ENCODE peak calls at places on chromosomes 5 and 9, in four cellular contexts. R, B, M and L are unnamed samples.
A peak's percentile ranks its signal among the peaks of the same experiment; 100 is the strongest.

GRCh38 chr9:77277719-77278118 is 100.4 kb downstream of the VPS13A start:
- DNase-seq in R (no peak), B (no peak), M (no peak), L (no peak)

GRCh38 chr9:90102292-90102901 is 497.6 kb downstream of the GADD45G start:
- DNase-seq in R (peak; percentile 90), B (peak; percentile 71), M (peak; percentile 80), L (peak; percentile 62)

GRCh38 chr5:44390332-44390731 is 1.1 kb upstream of the FGF10 start:
- DNase-seq in R (no peak), B (no peak), M (no peak), L (no peak)

GRCh38 chr5:83572271-83572670 is 100.7 kb downstream of the VCAN start:
- DNase-seq in R (no peak), B (no peak), M (no peak), L (no peak)

GRCh38 chr9:137411670-137412380 is 11.1 kb downstream of the EXD3 start:
- DNase-seq in R (peak; percentile 85), B (peak; percentile 93), M (peak; percentile 89), L (no peak)

GRCh38 chr5:57280811-57281301 is 107.0 kb downstream of the GPBP1 start:
- DNase-seq in R (no peak), B (no peak), M (no peak), L (no peak)

GRCh38 chr5:1537166-1538154 is 13.7 kb upstream of the LPCAT1 start:
- DNase-seq in R (no peak), B (no peak), M (no peak), L (no peak)

GRCh38 chr5:1542755-1543154 is 19.0 kb upstream of the LPCAT1 start:
- DNase-seq in R (peak; percentile 60), B (peak; percentile 83), M (peak; percentile 98), L (no peak)

GRCh38 chr5:176702952-176703641 is 55.8 kb downstream of the TSPAN17 start:
- DNase-seq in R (no peak), B (no peak), M (no peak), L (no peak)

GRCh38 chr5:117262607-117263131 is 688.0 kb upstream of the SEMA6A start:
- DNase-seq in R (no peak), B (no peak), M (no peak), L (no peak)

DNA sequence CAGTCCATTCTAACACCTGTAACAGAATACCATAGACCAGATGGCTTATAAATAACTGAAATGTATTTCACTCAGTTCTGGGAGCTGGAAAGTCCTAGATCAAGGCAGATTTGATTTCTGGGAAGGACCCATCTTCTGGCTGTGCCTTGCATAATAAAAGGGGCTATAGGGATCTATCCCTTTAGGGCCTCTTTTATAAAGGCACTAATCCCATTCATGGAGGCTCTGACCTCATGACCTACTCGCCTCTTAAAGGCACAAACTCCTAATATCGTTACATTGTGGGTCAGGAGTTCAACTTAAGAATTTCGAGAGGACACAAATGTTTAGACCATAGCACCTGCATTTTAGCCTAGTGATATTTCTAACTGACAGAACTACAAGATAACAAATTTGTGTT is 619.0 kb downstream of the CDH18 start:
- DNase-seq in R (no peak), B (no peak), M (no peak), L (no peak)
- H2AFZ ChIP-seq in R (no peak overlapping the region), B (no peak overlapping the region), M (no peak overlapping the region), L (no peak overlapping the region)

DNA sequence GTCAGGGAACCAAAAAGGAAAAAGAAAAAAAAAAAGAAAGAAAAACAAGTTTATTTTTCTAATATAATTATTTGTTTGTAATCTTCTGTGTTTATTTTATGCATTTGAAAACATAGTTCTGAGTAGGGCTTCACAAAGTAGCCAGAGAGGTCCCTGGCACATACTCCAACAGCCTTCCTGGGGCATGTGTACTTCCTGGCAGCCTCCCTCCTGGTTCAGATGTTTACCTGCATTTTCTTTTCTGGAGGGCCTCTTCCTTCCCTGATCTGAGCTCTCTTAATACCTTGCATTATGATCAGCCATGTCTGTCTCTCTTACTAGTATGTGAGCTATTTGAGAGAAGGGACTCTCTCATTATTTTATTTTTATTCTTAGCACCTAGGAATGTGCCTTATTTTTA is 361.8 kb downstream of the KDM4C start:
- DNase-seq in R (no peak), B (no peak), M (no peak), L (no peak)
- H3K4me2 ChIP-seq in R (no peak overlapping the region), B (no peak overlapping the region), M (no peak overlapping the region), L (no peak overlapping the region)

GRCh38 chr5:178121450-178122276 is 8.3 kb downstream of the N4BP3 start:
- DNase-seq in R (peak; percentile 9), B (no peak), M (no peak), L (peak; percentile 34)
- H2AFZ ChIP-seq in R (peak overlapping the region; percentile 36), B (no peak overlapping the region), M (peak overlapping the region; percentile 66), L (peak overlapping the region; percentile 81)

GRCh38 chr5:137828192-137828591 is 39.5 kb upstream of the MYOT start:
- DNase-seq in R (no peak), B (no peak), M (no peak), L (no peak)
- H3K4me2 ChIP-seq in R (no peak overlapping the region), B (no peak overlapping the region), M (no peak overlapping the region), L (no peak overlapping the region)